ENCODE peak calls at places on chromosomes 4 and X, in five cellular contexts. One of them, this sample, is unnamed.

GRCh38 chrX:120857240-120857639 is 18.4 kb downstream of the CT47B1 start:
- DNase-seq in adipocyte: no peak
- DNase-seq in CD4-positive, CD25-positive, alpha-beta regulatory T cell: no peak
- DNase-seq in cardiac muscle cell: no peak
- DNase-seq in neuronal stem cell: no peak
- DNase-seq in this sample: peak; percentile 23

GRCh38 chr4:177519481-177520270 is 77.4 kb upstream of the AGA start:
- DNase-seq in adipocyte: peak; percentile 51
- DNase-seq in CD4-positive, CD25-positive, alpha-beta regulatory T cell: no peak
- DNase-seq in cardiac muscle cell: no peak
- DNase-seq in neuronal stem cell: no peak
- DNase-seq in this sample: no peak

GRCh38 chr4:170229021-170229420 is 139.3 kb upstream of the AADAT start:
- DNase-seq in adipocyte: no peak
- DNase-seq in CD4-positive, CD25-positive, alpha-beta regulatory T cell: no peak
- DNase-seq in cardiac muscle cell: no peak
- DNase-seq in neuronal stem cell: no peak
- DNase-seq in this sample: no peak

GRCh38 chr4:87108142-87108546 is 112.3 kb downstream of the KLHL8 start:
- DNase-seq in adipocyte: peak; percentile 92
- DNase-seq in CD4-positive, CD25-positive, alpha-beta regulatory T cell: no peak
- DNase-seq in cardiac muscle cell: no peak
- DNase-seq in neuronal stem cell: no peak
- DNase-seq in this sample: no peak

GRCh38 chrX:74449322-74449936 is 28.1 kb downstream of the SLC16A2 start:
- DNase-seq in adipocyte: no peak
- DNase-seq in CD4-positive, CD25-positive, alpha-beta regulatory T cell: peak; percentile 5
- DNase-seq in cardiac muscle cell: no peak
- DNase-seq in neuronal stem cell: no peak
- DNase-seq in this sample: no peak

GRCh38 chrX:11374570-11374969 is 81.4 kb downstream of the AMELX start:
- DNase-seq in adipocyte: no peak
- DNase-seq in CD4-positive, CD25-positive, alpha-beta regulatory T cell: no peak
- DNase-seq in cardiac muscle cell: no peak
- DNase-seq in neuronal stem cell: no peak
- DNase-seq in this sample: no peak

GRCh38 chr4:93829531-93830089 is 1.1 kb downstream of the ATOH1 start:
- DNase-seq in adipocyte: no peak
- DNase-seq in CD4-positive, CD25-positive, alpha-beta regulatory T cell: no peak
- DNase-seq in cardiac muscle cell: peak; percentile 29
- DNase-seq in neuronal stem cell: peak; percentile 48
- DNase-seq in this sample: peak; percentile 63

GRCh38 chr4:42048394-42048793 is 58.1 kb downstream of the SLC30A9 start:
- DNase-seq in adipocyte: peak; percentile 29
- DNase-seq in CD4-positive, CD25-positive, alpha-beta regulatory T cell: no peak
- DNase-seq in cardiac muscle cell: no peak
- DNase-seq in neuronal stem cell: no peak
- DNase-seq in this sample: no peak

GRCh38 chrX:13250831-13251612 is 68.8 kb downstream of the ATXN3L start:
- DNase-seq in adipocyte: peak; percentile 96
- DNase-seq in CD4-positive, CD25-positive, alpha-beta regulatory T cell: no peak
- DNase-seq in cardiac muscle cell: no peak
- DNase-seq in neuronal stem cell: no peak
- DNase-seq in this sample: no peak

GRCh38 chr4:6338175-6338950 is 68.7 kb downstream of the WFS1 start:
- DNase-seq in adipocyte: no peak
- DNase-seq in CD4-positive, CD25-positive, alpha-beta regulatory T cell: peak; percentile 40
- DNase-seq in cardiac muscle cell: no peak
- DNase-seq in neuronal stem cell: no peak
- DNase-seq in this sample: no peak

GRCh38 chr4:125519376-125520171 is 204.8 kb downstream of the FAT4 start:
- DNase-seq in adipocyte: no peak
- DNase-seq in CD4-positive, CD25-positive, alpha-beta regulatory T cell: no peak
- DNase-seq in cardiac muscle cell: no peak
- DNase-seq in neuronal stem cell: no peak
- DNase-seq in this sample: no peak

GRCh38 chrX:23953908-23954269 is 46.1 kb downstream of the CXorf58 start:
- DNase-seq in adipocyte: no peak
- DNase-seq in CD4-positive, CD25-positive, alpha-beta regulatory T cell: no peak
- DNase-seq in cardiac muscle cell: no peak
- DNase-seq in neuronal stem cell: no peak
- DNase-seq in this sample: peak; percentile 12

GRCh38 chrX:27222661-27223060 is 240.5 kb downstream of the PPP4R3C start:
- DNase-seq in adipocyte: no peak
- DNase-seq in CD4-positive, CD25-positive, alpha-beta regulatory T cell: no peak
- DNase-seq in cardiac muscle cell: no peak
- DNase-seq in neuronal stem cell: no peak
- DNase-seq in this sample: no peak

GRCh38 chr4:6087669-6088068 is 69.4 kb upstream of the C4orf50 start:
- DNase-seq in adipocyte: no peak
- DNase-seq in CD4-positive, CD25-positive, alpha-beta regulatory T cell: no peak
- DNase-seq in cardiac muscle cell: peak; percentile 61
- DNase-seq in neuronal stem cell: peak; percentile 42
- DNase-seq in this sample: peak; percentile 80

GRCh38 chrX:136260801-136261200 is 9.6 kb upstream of the MAP7D3 start:
- DNase-seq in adipocyte: peak; percentile 73
- DNase-seq in CD4-positive, CD25-positive, alpha-beta regulatory T cell: no peak
- DNase-seq in cardiac muscle cell: no peak
- DNase-seq in neuronal stem cell: no peak
- DNase-seq in this sample: no peak

GRCh38 chr4:54090804-54091623 is 8.9 kb upstream of the GSX2 start:
- DNase-seq in adipocyte: peak; percentile 57
- DNase-seq in CD4-positive, CD25-positive, alpha-beta regulatory T cell: no peak
- DNase-seq in cardiac muscle cell: no peak
- DNase-seq in neuronal stem cell: no peak
- DNase-seq in this sample: peak; percentile 75

GRCh38 chr4:56028165-56028564 is 79.4 kb downstream of the CEP135 start:
- DNase-seq in adipocyte: no peak
- DNase-seq in CD4-positive, CD25-positive, alpha-beta regulatory T cell: no peak
- DNase-seq in cardiac muscle cell: no peak
- DNase-seq in neuronal stem cell: no peak
- DNase-seq in this sample: no peak

GRCh38 chrX:49919617-49920016 is 2.8 kb upstream of the CLCN5 start:
- DNase-seq in adipocyte: peak; percentile 79
- DNase-seq in CD4-positive, CD25-positive, alpha-beta regulatory T cell: peak; percentile 36
- DNase-seq in cardiac muscle cell: peak; percentile 34
- DNase-seq in neuronal stem cell: peak; percentile 49
- DNase-seq in this sample: peak; percentile 54

GRCh38 chr4:80188801-80189458 is 8.4 kb upstream of the PRDM8 start:
- DNase-seq in adipocyte: no peak
- DNase-seq in CD4-positive, CD25-positive, alpha-beta regulatory T cell: no peak
- DNase-seq in cardiac muscle cell: no peak
- DNase-seq in neuronal stem cell: no peak
- DNase-seq in this sample: no peak

GRCh38 chr4:15690020-15690809 is 8.6 kb downstream of the FAM200B start:
- DNase-seq in adipocyte: peak; percentile 79
- DNase-seq in CD4-positive, CD25-positive, alpha-beta regulatory T cell: no peak
- DNase-seq in cardiac muscle cell: no peak
- DNase-seq in neuronal stem cell: peak; percentile 42
- DNase-seq in this sample: peak; percentile 38

GRCh38 chrX:151153086-151153485 is 23.3 kb upstream of the GPR50 start:
- DNase-seq in adipocyte: peak; percentile 69
- DNase-seq in CD4-positive, CD25-positive, alpha-beta regulatory T cell: no peak
- DNase-seq in cardiac muscle cell: peak; percentile 34
- DNase-seq in neuronal stem cell: peak; percentile 40
- DNase-seq in this sample: peak; percentile 37

GRCh38 chr4:133347409-133347808 is 198.3 kb downstream of the PCDH10 start:
- DNase-seq in adipocyte: no peak
- DNase-seq in CD4-positive, CD25-positive, alpha-beta regulatory T cell: no peak
- DNase-seq in cardiac muscle cell: no peak
- DNase-seq in neuronal stem cell: no peak
- DNase-seq in this sample: no peak

GRCh38 chrX:103343105-103343504 is 13.1 kb downstream of the TCEAL7 start:
- DNase-seq in adipocyte: peak; percentile 77
- DNase-seq in CD4-positive, CD25-positive, alpha-beta regulatory T cell: peak; percentile 39
- DNase-seq in cardiac muscle cell: peak; percentile 69
- DNase-seq in neuronal stem cell: no peak
- DNase-seq in this sample: no peak

DNA sequence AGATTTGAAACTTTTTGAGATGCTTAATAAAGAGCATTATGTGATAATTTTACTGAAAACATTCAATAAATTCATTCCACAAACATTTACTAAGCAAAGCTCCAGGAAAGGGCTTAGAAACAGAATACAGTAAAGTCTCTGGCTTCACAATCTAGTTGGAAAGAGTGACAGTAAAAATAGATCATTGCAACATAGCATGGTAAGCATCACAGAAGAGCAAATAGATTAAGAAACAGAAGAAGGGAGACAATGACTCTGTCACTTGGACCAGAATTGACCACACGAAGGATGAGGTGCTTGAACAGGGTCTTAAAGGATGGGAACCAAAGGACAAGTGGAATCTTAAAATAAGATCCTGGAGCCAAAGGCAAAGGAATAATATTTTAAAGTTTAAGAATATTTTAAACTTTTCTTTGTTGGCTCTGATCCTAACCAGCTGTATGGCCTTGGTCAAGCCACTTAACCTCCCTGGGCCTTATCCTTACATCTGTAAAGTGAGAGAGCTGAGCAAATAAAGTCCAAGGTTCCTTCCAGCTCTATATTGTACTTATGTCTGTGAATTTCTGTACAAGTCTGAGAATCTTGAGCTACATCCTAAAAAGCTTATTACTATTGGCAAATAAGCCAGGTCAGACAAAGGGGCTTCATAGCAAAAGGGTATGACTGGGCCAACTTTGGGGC is 33.9 kb downstream of the SEC24D start:
- DNase-seq in adipocyte: peak; percentile 43
- DNase-seq in CD4-positive, CD25-positive, alpha-beta regulatory T cell: no peak
- DNase-seq in cardiac muscle cell: no peak
- DNase-seq in neuronal stem cell: no peak
- DNase-seq in this sample: no peak
- H3K4me3 ChIP-seq in adipocyte: no peak overlapping the region
- H3K4me3 ChIP-seq in CD4-positive, CD25-positive, alpha-beta regulatory T cell: no peak overlapping the region
- H3K4me3 ChIP-seq in cardiac muscle cell: no peak overlapping the region
- H3K4me3 ChIP-seq in neuronal stem cell: no peak overlapping the region
- H3K4me3 ChIP-seq in this sample: no peak overlapping the region

GRCh38 chrX:129933700-129934099 is 27.7 kb downstream of the UTP14A start:
- DNase-seq in adipocyte: no peak
- DNase-seq in CD4-positive, CD25-positive, alpha-beta regulatory T cell: no peak
- DNase-seq in cardiac muscle cell: no peak
- DNase-seq in neuronal stem cell: no peak
- DNase-seq in this sample: no peak
- H3K27me3 ChIP-seq in adipocyte: peaks cover 18% of the 10 kb centered on the region
- H3K27me3 ChIP-seq in CD4-positive, CD25-positive, alpha-beta regulatory T cell: no peaks in the 10 kb centered on the region
- H3K27me3 ChIP-seq in cardiac muscle cell: peaks cover 33% of the 10 kb centered on the region
- H3K27me3 ChIP-seq in neuronal stem cell: peaks cover 54% of the 10 kb centered on the region
- H3K27me3 ChIP-seq in this sample: peaks cover 60% of the 10 kb centered on the region

DNA sequence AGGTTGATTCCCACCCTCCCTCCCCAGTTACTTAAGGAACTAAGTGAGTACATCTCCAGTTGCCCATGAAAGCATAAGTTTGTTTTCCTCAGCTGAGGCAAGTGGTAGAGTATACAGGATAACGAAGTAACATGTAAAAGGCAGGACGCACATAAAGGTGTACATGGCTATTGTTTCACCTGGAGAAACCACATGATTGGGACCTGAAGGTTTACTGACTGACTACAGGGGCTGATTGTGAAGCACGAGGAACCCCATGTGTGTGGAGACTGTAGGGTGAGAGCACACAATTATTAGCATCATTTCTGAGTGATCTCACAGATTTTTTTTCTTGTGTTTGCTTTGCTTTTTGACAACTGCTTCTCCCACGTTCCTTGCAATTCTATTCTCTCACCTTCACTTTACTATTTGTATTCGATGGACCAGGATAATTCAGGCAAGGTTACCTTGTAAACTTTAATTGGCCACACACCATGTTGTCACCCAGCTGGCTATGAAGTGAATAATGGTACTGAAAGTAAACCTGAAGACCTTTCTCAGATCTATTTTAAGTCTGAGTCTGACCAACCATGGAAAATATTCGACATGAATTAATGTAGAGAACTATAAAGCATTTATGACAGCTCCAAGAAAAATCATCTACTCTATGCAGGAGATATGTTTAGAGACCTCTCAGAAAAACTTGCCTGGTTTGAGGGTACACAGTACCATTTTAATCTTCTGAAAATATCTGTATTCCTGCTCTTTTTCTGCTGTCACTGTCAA is 102.5 kb upstream of the MYOZ2 start:
- DNase-seq in adipocyte: no peak
- DNase-seq in CD4-positive, CD25-positive, alpha-beta regulatory T cell: no peak
- DNase-seq in cardiac muscle cell: no peak
- DNase-seq in neuronal stem cell: no peak
- DNase-seq in this sample: no peak
- H3K36me3 ChIP-seq in adipocyte: peaks cover 50% of the 10 kb centered on the region
- H3K36me3 ChIP-seq in CD4-positive, CD25-positive, alpha-beta regulatory T cell: no peaks in the 10 kb centered on the region
- H3K36me3 ChIP-seq in cardiac muscle cell: peaks cover 5% of the 10 kb centered on the region
- H3K36me3 ChIP-seq in neuronal stem cell: no peaks in the 10 kb centered on the region
- H3K36me3 ChIP-seq in this sample: no peaks in the 10 kb centered on the region

GRCh38 chr4:179029683-179030082 is 1587.4 kb upstream of the AGA start:
- DNase-seq in adipocyte: no peak
- DNase-seq in CD4-positive, CD25-positive, alpha-beta regulatory T cell: no peak
- DNase-seq in cardiac muscle cell: no peak
- DNase-seq in neuronal stem cell: no peak
- DNase-seq in this sample: no peak
- H3K4me3 ChIP-seq in adipocyte: no peak overlapping the region
- H3K4me3 ChIP-seq in CD4-positive, CD25-positive, alpha-beta regulatory T cell: no peak overlapping the region
- H3K4me3 ChIP-seq in cardiac muscle cell: no peak overlapping the region
- H3K4me3 ChIP-seq in neuronal stem cell: no peak overlapping the region
- H3K4me3 ChIP-seq in this sample: no peak overlapping the region

DNA sequence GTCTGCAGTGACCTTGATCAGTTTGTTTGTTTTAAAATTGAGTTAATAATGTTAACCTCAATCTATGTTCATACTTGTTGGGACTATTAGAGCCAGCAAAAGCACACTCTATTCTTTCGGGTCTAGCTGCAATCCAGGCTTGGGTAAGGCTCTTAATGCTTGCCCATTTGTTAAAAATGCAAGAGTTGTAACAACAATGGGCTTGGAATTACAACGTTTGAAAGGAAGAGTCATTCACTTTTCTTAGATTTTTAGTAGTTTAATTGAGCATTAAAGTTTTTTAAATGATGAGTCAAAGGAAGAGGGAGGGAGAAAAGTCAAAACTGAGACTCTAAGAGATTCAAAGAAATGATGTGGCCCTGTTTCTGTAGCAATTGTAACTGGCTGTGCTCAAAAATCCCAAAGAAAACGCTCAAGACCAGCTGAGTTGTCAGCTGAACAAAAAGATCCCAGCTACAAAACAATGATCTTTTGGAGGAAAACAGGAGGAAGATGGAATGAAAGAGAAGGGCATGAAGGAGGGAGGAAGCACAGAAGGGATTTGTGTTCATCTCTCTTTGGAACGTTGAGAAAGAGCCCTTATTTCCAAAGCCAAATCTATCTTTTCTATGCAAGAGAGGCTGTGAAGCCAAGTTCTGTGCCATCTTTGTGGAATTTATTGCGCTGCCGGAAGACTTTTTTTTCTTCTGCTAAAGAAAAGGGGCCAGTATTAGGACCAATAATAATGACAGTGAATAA is 5.5 kb downstream of the SCD5 start:
- DNase-seq in adipocyte: peak; percentile 29
- DNase-seq in CD4-positive, CD25-positive, alpha-beta regulatory T cell: no peak
- DNase-seq in cardiac muscle cell: no peak
- DNase-seq in neuronal stem cell: no peak
- DNase-seq in this sample: no peak
- H3K27me3 ChIP-seq in adipocyte: no peaks in the 10 kb centered on the region
- H3K27me3 ChIP-seq in CD4-positive, CD25-positive, alpha-beta regulatory T cell: peaks cover 9% of the 10 kb centered on the region
- H3K27me3 ChIP-seq in cardiac muscle cell: peaks cover 92% of the 10 kb centered on the region
- H3K27me3 ChIP-seq in neuronal stem cell: no peaks in the 10 kb centered on the region
- H3K27me3 ChIP-seq in this sample: peaks cover 90% of the 10 kb centered on the region

This sample was measured in H7.